ENCODE peak calls at places on chromosomes 6 and 20, in seven cellular contexts. V is A549, N is GM23338, F is SK-N-SH, H is HCT116, T is K562, Q is GM12878. Y is an unnamed sample.

GRCh38 chr6:71258078-71258866 is 30.3 kb upstream of the OGFRL1 start:
- DNase-seq in V (no peak), N (no peak), F (no peak), H (no peak), T (no peak), Q (no peak), Y (no peak)

GRCh38 chr20:43799150-43799711 is 72.4 kb upstream of the GTSF1L start:
- DNase-seq in V (no peak), N (no peak), F (peak), H (no peak), T (no peak), Q (no peak), Y (no peak)

GRCh38 chr6:155333414-155333813 is 19.1 kb upstream of the TFB1M start:
- DNase-seq in V (no peak), N (no peak), F (no peak), H (no peak), T (no peak), Q (peak), Y (no peak)

GRCh38 chr6:28353981-28354676 is 4.4 kb downstream of the ZKSCAN3 start:
- DNase-seq in V (no peak), N (no peak), F (no peak), H (peak), T (peak), Q (no peak), Y (no peak)

GRCh38 chr6:130778946-130779657 is 48.1 kb upstream of the SMLR1 start:
- DNase-seq in V (no peak), N (no peak), F (no peak), H (no peak), T (no peak), Q (no peak), Y (peak)

GRCh38 chr6:38588631-38589366 is 50.9 kb downstream of the BTBD9 start:
- DNase-seq in V (no peak), N (no peak), F (no peak), H (no peak), T (no peak), Q (no peak), Y (no peak)

GRCh38 chr6:43021270-43022047 is at the start of gene RRP36:
- DNase-seq in V (peak), N (peak), F (peak), H (no peak), T (peak), Q (no peak), Y (peak)

GRCh38 chr20:41889125-41889870 is 271.1 kb upstream of the CHD6 start:
- DNase-seq in V (no peak), N (peak), F (peak), H (peak), T (peak), Q (no peak), Y (no peak)

GRCh38 chr6:70838907-70839285 is 118.0 kb downstream of the B3GAT2 start:
- DNase-seq in V (no peak), N (no peak), F (no peak), H (no peak), T (no peak), Q (no peak), Y (no peak)

GRCh38 chr6:90484903-90485302 is 102.0 kb downstream of the MAP3K7 start:
- DNase-seq in V (no peak), N (peak), F (no peak), H (no peak), T (no peak), Q (no peak), Y (no peak)

GRCh38 chr6:169905041-169905807 is 153.8 kb downstream of the ERMARD start:
- DNase-seq in V (no peak), N (no peak), F (no peak), H (no peak), T (no peak), Q (no peak), Y (no peak)

GRCh38 chr6:41428402-41428994 is 93.1 kb downstream of the NCR2 start:
- DNase-seq in V (no peak), N (no peak), F (no peak), H (no peak), T (no peak), Q (no peak), Y (no peak)

GRCh38 chr6:99746261-99746895 is 139.7 kb downstream of the PRDM13 start:
- DNase-seq in V (peak), N (peak), F (peak), H (peak), T (peak), Q (peak), Y (peak)

GRCh38 chr20:14550655-14551054 is 213.2 kb upstream of the FLRT3 start:
- DNase-seq in V (no peak), N (no peak), F (no peak), H (no peak), T (no peak), Q (no peak), Y (no peak)

GRCh38 chr20:36851490-36851889 is 24.4 kb upstream of the TLDC2 start:
- DNase-seq in V (no peak), N (no peak), F (no peak), H (no peak), T (no peak), Q (no peak), Y (no peak)
- H3K27ac ChIP-seq in V (no peak), N (no peak), F (no peak), H (no peak), T (no peak), Q (peak), Y (no peak)

DNA sequence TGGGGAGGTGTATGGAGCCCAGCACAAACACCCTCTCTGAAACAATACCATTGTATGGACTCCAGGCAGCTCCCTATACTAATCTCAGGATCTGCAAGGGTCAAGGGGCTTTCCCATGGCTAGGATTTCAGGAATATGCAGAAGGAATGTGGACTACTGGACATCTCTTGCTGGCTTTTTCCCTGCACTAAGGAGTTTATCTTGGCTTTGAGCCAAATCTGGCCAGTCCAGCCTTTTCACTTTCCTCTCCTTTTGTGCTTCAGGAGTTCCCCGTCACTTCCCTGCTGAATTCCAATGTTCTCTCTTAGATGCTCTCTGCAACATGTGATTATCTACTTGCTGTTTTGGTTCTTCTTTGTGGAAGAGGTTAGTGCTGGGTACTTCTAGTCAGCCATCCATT is 568.2 kb downstream of the HDGFL1 start:
- DNase-seq in V (no peak), N (no peak), F (no peak), H (no peak), T (no peak), Q (no peak), Y (no peak)
- TF ChIP-seq REST in V (no peak), N (no peak), F (no peak), H (no peak), T (no peak), Q (no peak), Y (no peak)

GRCh38 chr6:21771626-21772320 is 178.2 kb downstream of the SOX4 start:
- DNase-seq in V (no peak), N (no peak), F (no peak), H (no peak), T (no peak), Q (no peak), Y (no peak)
- H3K27ac ChIP-seq in V (peak), N (peak), F (no peak), H (no peak), T (no peak), Q (no peak), Y (no peak)

DNA sequence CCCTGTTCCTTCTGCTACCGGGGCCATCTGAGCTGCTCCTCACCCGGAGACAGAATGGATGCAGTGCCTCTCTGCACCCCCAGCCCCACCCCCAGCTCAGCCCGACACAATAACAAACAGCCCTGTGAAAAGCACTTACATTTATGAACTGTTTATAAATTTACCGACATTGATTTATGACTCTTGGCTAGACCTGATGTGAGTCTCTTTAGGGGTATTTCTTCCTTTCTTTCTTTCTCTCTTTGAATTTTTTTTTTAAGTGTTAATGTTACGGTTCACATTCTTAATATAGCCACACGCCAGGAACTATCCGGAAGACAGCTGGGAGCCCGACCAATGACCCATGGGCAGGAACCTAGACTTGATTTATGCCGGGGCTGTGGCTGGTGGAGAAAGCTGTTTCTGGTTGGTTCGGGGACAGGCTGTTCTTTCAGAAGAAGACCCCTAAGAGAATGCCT is 266.3 kb downstream of the CDC5L start:
- DNase-seq in V (no peak), N (no peak), F (no peak), H (no peak), T (no peak), Q (no peak), Y (no peak)
- TF ChIP-seq REST in V (no peak), N (no peak), F (no peak), H (no peak), T (no peak), Q (no peak), Y (no peak)

GRCh38 chr6:98641929-98642328 is 192.4 kb upstream of the POU3F2 start:
- DNase-seq in V (no peak), N (no peak), F (no peak), H (no peak), T (no peak), Q (no peak), Y (no peak)
- H3K27ac ChIP-seq in V (no peak), N (no peak), F (no peak), H (no peak), T (no peak), Q (no peak), Y (no peak)

Y was measured in HL-60.